ENCODE peak calls at places on chromosomes 12 and 14, in four cellular contexts. S is H1, L is IMR-90, T is neuronal stem cell. I is an unnamed sample.
A peak's percentile ranks its signal among the peaks of the same experiment; 100 is the strongest.

GRCh38 chr12:3336606-3337311 is 154.2 kb upstream of the PRMT8 start:
- DNase-seq in S (no peak), L (no peak), T (peak; percentile 50), I (no peak)

GRCh38 chr12:24584032-24584675 is 364.7 kb downstream of the BCAT1 start:
- DNase-seq in S (no peak), L (no peak), T (no peak), I (no peak)

GRCh38 chr12:77893918-77894317 is 63.2 kb downstream of the NAV3 start:
- DNase-seq in S (no peak), L (peak; percentile 2), T (no peak), I (no peak)

GRCh38 chr12:112496493-112496892 is 77.7 kb downstream of the PTPN11 start:
- DNase-seq in S (no peak), L (no peak), T (no peak), I (no peak)

GRCh38 chr12:96981053-96981452 is 74.0 kb downstream of the NEDD1 start:
- DNase-seq in S (no peak), L (peak; percentile 90), T (no peak), I (no peak)

GRCh38 chr12:29026419-29026818 is 122.7 kb upstream of the FAR2 start:
- DNase-seq in S (no peak), L (no peak), T (no peak), I (no peak)

GRCh38 chr12:48795550-48796455 is 6.9 kb upstream of the ADCY6 start:
- DNase-seq in S (no peak), L (peak; percentile 75), T (peak; percentile 84), I (peak; percentile 76)

GRCh38 chr12:115294443-115295133 is 610.6 kb upstream of the TBX3 start:
- DNase-seq in S (no peak), L (peak; percentile 67), T (no peak), I (no peak)

GRCh38 chr12:27899151-27899661 is 73.3 kb downstream of the PTHLH start:
- DNase-seq in S (no peak), L (peak; percentile 100), T (no peak), I (peak; percentile 89)

GRCh38 chr12:71303199-71303598 is 136.4 kb upstream of the LGR5 start:
- DNase-seq in S (no peak), L (no peak), T (no peak), I (no peak)

GRCh38 chr12:65891987-65892481 is 67.8 kb downstream of the HMGA2 start:
- DNase-seq in S (no peak), L (peak; percentile 99), T (no peak), I (peak; percentile 71)

GRCh38 chr12:76790564-76791552 is 26.9 kb downstream of the ZDHHC17 start:
- DNase-seq in S (no peak), L (peak; percentile 37), T (no peak), I (no peak)

GRCh38 chr14:104244221-104245011 is 106.0 kb downstream of the KIF26A start:
- DNase-seq in S (no peak), L (no peak), T (no peak), I (no peak)

GRCh38 chr12:62519043-62519442 is 52.4 kb downstream of the MON2 start:
- DNase-seq in S (no peak), L (no peak), T (no peak), I (no peak)

GRCh38 chr14:23066368-23066767 is 9.0 kb upstream of the CDH24 start:
- DNase-seq in S (no peak), L (no peak), T (no peak), I (no peak)

GRCh38 chr12:74365178-74365964 is 172.3 kb upstream of the ATXN7L3B start:
- DNase-seq in S (no peak), L (peak; percentile 33), T (no peak), I (peak; percentile 40)

GRCh38 chr12:8629486-8630033 is 16.9 kb upstream of the AICDA start:
- DNase-seq in S (no peak), L (no peak), T (no peak), I (peak; percentile 87)

GRCh38 chr12:62123721-62124203 is 136.4 kb upstream of the USP15 start:
- DNase-seq in S (no peak), L (peak; percentile 56), T (peak; percentile 30), I (peak; percentile 66)

GRCh38 chr12:47650469-47650868 is 55.4 kb downstream of the RPAP3 start:
- DNase-seq in S (no peak), L (peak; percentile 50), T (no peak), I (no peak)

GRCh38 chr14:39682563-39682962 is 250.3 kb upstream of the FBXO33 start:
- DNase-seq in S (no peak), L (no peak), T (no peak), I (no peak)

GRCh38 chr12:6532927-6533652 is 1.2 kb upstream of the GAPDH start:
- DNase-seq in S (no peak), L (peak; percentile 76), T (no peak), I (peak; percentile 98)

GRCh38 chr12:121926874-121927706 is 8.7 kb downstream of the CFAP251 start:
- DNase-seq in S (no peak), L (no peak), T (no peak), I (no peak)

GRCh38 chr12:121925361-121925725 is 7.0 kb downstream of the CFAP251 start:
- DNase-seq in S (no peak), L (peak; percentile 83), T (no peak), I (peak; percentile 42)

GRCh38 chr12:121932176-121932536 is 13.8 kb downstream of the CFAP251 start:
- DNase-seq in S (no peak), L (no peak), T (no peak), I (no peak)

GRCh38 chr12:121930862-121931261 is 12.5 kb downstream of the CFAP251 start:
- DNase-seq in S (no peak), L (no peak), T (no peak), I (no peak)

GRCh38 chr12:121927798-121928197 is 9.4 kb downstream of the CFAP251 start:
- DNase-seq in S (no peak), L (no peak), T (no peak), I (no peak)
- H2AK5ac ChIP-seq in S (peak overlapping the region; percentile 57), L (peak overlapping the region; percentile 50), T (no peak overlapping the region), I (no peak overlapping the region)

DNA sequence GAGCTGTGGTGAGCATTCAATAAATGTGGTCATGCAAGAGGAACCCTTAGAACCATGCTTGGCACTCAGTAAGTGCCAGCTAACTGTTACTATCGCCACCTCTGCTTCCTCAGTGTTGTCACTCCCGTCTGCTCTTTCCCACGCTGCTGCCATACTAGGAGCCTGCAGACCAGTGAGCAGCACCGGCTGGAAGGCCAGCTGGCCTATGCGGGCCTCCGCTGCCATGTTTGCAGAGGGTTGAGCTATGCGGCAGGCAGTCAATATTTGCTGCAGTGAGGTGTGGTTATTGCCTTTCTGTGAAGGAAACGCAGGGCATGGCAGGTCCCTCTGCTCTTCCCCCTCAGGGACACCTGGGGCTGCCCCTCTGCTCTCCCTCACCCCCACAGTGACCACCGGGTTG is 13.0 kb downstream of the KMT5A start:
- DNase-seq in S (no peak), L (no peak), T (no peak), I (no peak)
- H4K8ac ChIP-seq in S (no peak overlapping the region), L (no peak overlapping the region), T (no peak overlapping the region), I (no peak overlapping the region)

GRCh38 chr14:69151458-69152180 is 1.3 kb downstream of the DCAF5 start:
- DNase-seq in S (peak; percentile 78), L (peak; percentile 67), T (peak; percentile 88), I (peak; percentile 65)

GRCh38 chr14:69154779-69155178 is 1.9 kb upstream of the DCAF5 start:
- DNase-seq in S (no peak), L (no peak), T (no peak), I (no peak)

GRCh38 chr14:69153848-69154208 is 909 bp upstream of the DCAF5 start:
- DNase-seq in S (no peak), L (no peak), T (no peak), I (no peak)

GRCh38 chr14:69152181-69152943 is 557 bp downstream of the DCAF5 start:
- DNase-seq in S (no peak), L (no peak), T (peak; percentile 42), I (peak; percentile 31)

DNA sequence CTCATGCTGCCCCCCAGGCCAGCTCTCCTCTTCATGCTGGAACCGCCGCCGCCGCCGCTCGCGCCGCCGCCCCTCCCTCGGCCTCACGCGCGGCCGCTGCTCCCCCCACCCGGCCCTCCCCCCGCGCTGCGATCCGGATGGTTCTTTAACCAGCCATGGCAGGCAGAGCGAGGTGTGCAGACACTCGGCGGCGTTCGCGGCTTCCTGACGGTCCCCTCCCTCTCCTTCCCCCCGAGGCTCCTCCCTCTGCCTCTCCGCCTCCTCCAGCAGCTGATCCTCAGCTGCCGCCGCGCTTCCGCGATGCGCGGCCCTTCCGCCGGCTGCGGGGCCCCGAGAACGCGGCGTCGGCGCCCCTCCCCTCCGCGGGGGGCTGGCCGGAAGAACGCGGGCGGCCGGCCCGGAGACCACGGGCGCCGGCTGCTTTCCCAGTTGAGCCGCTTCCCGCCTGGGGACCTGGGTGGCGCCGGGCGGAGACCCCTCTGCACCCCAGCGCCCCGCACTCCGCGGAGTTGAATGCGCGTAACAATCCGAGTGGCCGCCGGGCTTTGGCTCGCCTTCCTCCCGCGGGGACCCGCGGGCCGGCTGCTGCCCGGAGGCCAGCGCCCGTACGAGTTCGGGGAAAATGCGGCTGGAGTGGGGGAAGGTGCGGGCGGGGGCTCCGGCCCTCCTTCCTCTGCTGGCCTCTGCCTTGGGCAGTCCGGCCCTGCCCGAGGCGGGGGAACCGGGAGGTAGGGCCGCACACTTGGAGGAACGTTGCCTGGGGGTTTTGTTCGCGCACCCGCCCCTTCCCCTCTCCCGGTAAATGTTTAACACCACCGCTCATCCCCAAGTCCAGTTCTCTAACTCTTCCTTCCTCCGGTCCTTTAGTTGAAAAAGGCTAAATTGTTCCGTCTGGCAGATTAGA is at the start of gene DCAF5:
- DNase-seq in S (peak; percentile 77), L (peak; percentile 93), T (peak; percentile 87), I (peak; percentile 93)
- H3K4ac ChIP-seq in S (no peak within 1 kb of the TSS), L (peak within 1 kb of the TSS; percentile 95), T (no peak within 1 kb of the TSS), I (peak within 1 kb of the TSS; percentile 91)

DNA sequence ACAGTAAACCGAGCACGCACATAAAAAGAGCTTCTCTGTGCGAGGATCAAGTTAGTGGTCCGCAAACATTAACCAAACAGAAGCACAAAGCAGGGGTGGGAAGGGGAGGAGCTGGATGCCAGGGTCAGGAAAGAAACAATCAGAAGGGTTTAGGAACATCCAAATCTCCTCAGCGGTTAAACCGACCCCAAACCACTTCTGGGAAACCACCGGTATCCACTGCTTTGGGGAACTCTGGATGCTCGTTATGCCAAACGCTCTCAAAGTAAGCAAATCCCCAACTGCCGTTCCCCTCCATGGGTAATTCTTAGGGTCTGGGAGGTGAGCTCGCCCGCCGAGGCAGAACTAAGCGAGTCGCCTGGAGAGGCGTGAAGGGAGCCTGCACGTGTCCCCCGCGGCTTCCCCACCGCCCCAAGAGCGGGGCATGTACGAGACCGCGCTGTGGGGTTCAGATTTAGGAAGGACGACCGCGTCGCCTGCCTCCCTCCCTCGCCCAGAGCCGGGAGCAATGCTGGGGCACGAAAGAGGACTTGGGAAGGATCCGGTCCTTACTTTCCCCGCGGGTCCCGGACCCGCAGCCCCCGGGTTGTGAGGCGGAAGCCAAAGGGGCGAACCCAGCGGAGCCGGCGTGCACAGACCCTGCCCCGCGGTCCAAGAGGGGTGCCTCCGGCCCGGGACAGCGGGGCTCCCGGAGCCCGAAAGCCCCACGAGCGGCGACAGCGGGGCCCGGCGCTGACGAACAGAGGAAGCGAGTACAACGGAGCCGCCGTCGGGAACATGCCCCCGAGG is 710 bp downstream of the SBNO1 start:
- DNase-seq in S (no peak), L (no peak), T (peak; percentile 63), I (peak; percentile 29)
- H2AK5ac ChIP-seq in S (no peak overlapping the region), L (peak overlapping the region; percentile 27), T (peak overlapping the region; percentile 79), I (peak overlapping the region; percentile 71)

GRCh38 chr14:37429618-37430017 is 165.4 kb downstream of the FOXA1 start:
- DNase-seq in S (no peak), L (no peak), T (no peak), I (no peak)
- H4K8ac ChIP-seq in S (no peak overlapping the region), L (no peak overlapping the region), T (no peak overlapping the region), I (no peak overlapping the region)

I was measured in trophoblast cell.